ENCODE peak calls at places on chromosomes 16 and 17, in six cellular contexts. H is gastrocnemius medialis, Q is Panc1, I is SK-N-SH, M is tibial nerve, N is K562. Z is an unnamed sample.

GRCh38 chr16:70601576-70602575 is 44.5 kb upstream of the IL34 start:
- DNase-seq in H (no peak), Q (no peak), I (no peak), M (no peak), N (no peak), Z (no peak)

GRCh38 chr17:7383742-7384488 is 3.0 kb downstream of the TNK1 start:
- DNase-seq in H (no peak), Q (no peak), I (peak), M (no peak), N (no peak), Z (peak)

GRCh38 chr17:81590121-81590520 is 38.0 kb upstream of the FAAP100 start:
- DNase-seq in H (no peak), Q (no peak), I (no peak), M (no peak), N (no peak), Z (no peak)

GRCh38 chr17:81419886-81420768 is 24.9 kb downstream of the BAHCC1 start:
- DNase-seq in H (no peak), Q (no peak), I (no peak), M (no peak), N (no peak), Z (no peak)

GRCh38 chr17:6756425-6757012 is 673 bp downstream of the XAF1 start:
- DNase-seq in H (no peak), Q (no peak), I (no peak), M (no peak), N (no peak), Z (no peak)

GRCh38 chr16:63816304-63816703 is 1305.6 kb downstream of the CDH11 start:
- DNase-seq in H (no peak), Q (no peak), I (no peak), M (no peak), N (no peak), Z (no peak)

GRCh38 chr16:80158766-80159165 is 382.0 kb upstream of the DYNLRB2 start:
- DNase-seq in H (no peak), Q (no peak), I (no peak), M (no peak), N (no peak), Z (no peak)

GRCh38 chr16:80804451-80805383 is at the start of gene CDYL2:
- DNase-seq in H (no peak), Q (no peak), I (peak), M (no peak), N (no peak), Z (peak)

GRCh38 chr17:50347087-50347893 is 1.4 kb downstream of the XYLT2 start:
- DNase-seq in H (no peak), Q (no peak), I (no peak), M (no peak), N (no peak), Z (no peak)

GRCh38 chr17:33127706-33128105 is 136.1 kb downstream of the SPACA3 start:
- DNase-seq in H (no peak), Q (no peak), I (no peak), M (no peak), N (no peak), Z (no peak)

GRCh38 chr16:19559242-19559910 is 3.9 kb downstream of the VPS35L start:
- DNase-seq in H (no peak), Q (peak), I (peak), M (peak), N (peak), Z (no peak)

GRCh38 chr17:7004398-7005253 is 7.8 kb upstream of the RNASEK start:
- DNase-seq in H (no peak), Q (no peak), I (peak), M (peak), N (peak), Z (peak)

GRCh38 chr16:13977177-13977576 is 57.2 kb downstream of the ERCC4 start:
- DNase-seq in H (no peak), Q (no peak), I (no peak), M (no peak), N (peak), Z (no peak)

GRCh38 chr17:7355053-7355452 is at the start of gene TMEM95:
- DNase-seq in H (no peak), Q (no peak), I (no peak), M (no peak), N (no peak), Z (no peak)

GRCh38 chr16:88685156-88686061 is 898 bp downstream of the SNAI3 start:
- DNase-seq in H (no peak), Q (no peak), I (peak), M (no peak), N (peak), Z (no peak)

GRCh38 chr16:85894266-85894665 is 4.7 kb upstream of the IRF8 start:
- DNase-seq in H (no peak), Q (no peak), I (no peak), M (no peak), N (no peak), Z (no peak)

GRCh38 chr17:22303865-22304264 is 611.5 kb downstream of the KCNJ18 start:
- DNase-seq in H (no peak), Q (no peak), I (no peak), M (no peak), N (no peak), Z (no peak)

GRCh38 chr17:75249564-75249963 is 11.8 kb downstream of the GGA3 start:
- DNase-seq in H (no peak), Q (no peak), I (no peak), M (no peak), N (no peak), Z (no peak)
- H3K27ac ChIP-seq in H (peak), Q (no peak), I (no peak), M (peak), N (no peak), Z (peak)

GRCh38 chr17:4717791-4718190 is 7.4 kb downstream of the ARRB2 start:
- DNase-seq in H (no peak), Q (no peak), I (no peak), M (no peak), N (no peak), Z (no peak)
- TF ChIP-seq CTCF in H (no peak), Q (no peak), I (no peak), M (no peak), N (no peak), Z (no peak)

GRCh38 chr17:43349142-43349541 is 49.7 kb upstream of the ARL4D start:
- DNase-seq in H (no peak), Q (no peak), I (no peak), M (no peak), N (peak), Z (no peak)
- H3K4me3 ChIP-seq in H (no peak), Q (no peak), I (no peak), M (no peak), N (no peak), Z (no peak)

GRCh38 chr17:1779571-1780074 is 17.8 kb downstream of the SERPINF1 start:
- DNase-seq in H (peak), Q (no peak), I (peak), M (peak), N (no peak), Z (peak)
- H3K27ac ChIP-seq in H (peak), Q (no peak), I (peak), M (peak), N (no peak), Z (peak)

GRCh38 chr17:30299000-30299399 is 7.3 kb upstream of the BLMH start:
- DNase-seq in H (no peak), Q (no peak), I (no peak), M (no peak), N (no peak), Z (no peak)

GRCh38 chr17:30300803-30301202 is 9.1 kb upstream of the BLMH start:
- DNase-seq in H (no peak), Q (no peak), I (no peak), M (no peak), N (no peak), Z (no peak)

GRCh38 chr17:30302241-30302640 is 10.5 kb upstream of the BLMH start:
- DNase-seq in H (no peak), Q (no peak), I (no peak), M (no peak), N (no peak), Z (no peak)

GRCh38 chr17:30296499-30297038 is 4.8 kb upstream of the BLMH start:
- DNase-seq in H (no peak), Q (no peak), I (no peak), M (no peak), N (peak), Z (no peak)

GRCh38 chr17:30297715-30298114 is 6.0 kb upstream of the BLMH start:
- DNase-seq in H (no peak), Q (no peak), I (no peak), M (no peak), N (no peak), Z (no peak)
- TF ChIP-seq CTCF in H (no peak), Q (no peak), I (no peak), M (no peak), N (no peak), Z (no peak)

GRCh38 chr16:48526058-48526957 is 83.7 kb downstream of the N4BP1 start:
- DNase-seq in H (no peak), Q (peak), I (no peak), M (no peak), N (peak), Z (no peak)

GRCh38 chr16:48525201-48526057 is 84.6 kb downstream of the N4BP1 start:
- DNase-seq in H (no peak), Q (no peak), I (no peak), M (no peak), N (no peak), Z (no peak)

GRCh38 chr16:48524348-48525200 is 85.4 kb downstream of the N4BP1 start:
- DNase-seq in H (no peak), Q (no peak), I (no peak), M (no peak), N (no peak), Z (no peak)

GRCh38 chr16:48523415-48524204 is 86.4 kb downstream of the N4BP1 start:
- DNase-seq in H (no peak), Q (no peak), I (no peak), M (no peak), N (no peak), Z (no peak)

GRCh38 chr16:48526958-48527331 is 83.0 kb downstream of the N4BP1 start:
- DNase-seq in H (no peak), Q (no peak), I (no peak), M (no peak), N (no peak), Z (no peak)
- H3K4me3 ChIP-seq in H (no peak), Q (no peak), I (no peak), M (no peak), N (no peak), Z (no peak)

Z was measured in psoas muscle.